ENCODE peak calls at places on chromosomes 16 and 17, in eight cellular contexts. One of them, this sample, is unnamed.

GRCh38 chr16:22012241-22012640 is 4.3 kb downstream of the MOSMO start:
- DNase-seq in aorta: no peak
- DNase-seq in naive thymus-derived CD4-positive, alpha-beta T cell: no peak
- DNase-seq in lung: no peak
- DNase-seq in Caco-2: no peak
- DNase-seq in H1: no peak
- DNase-seq in mucosa of descending colon: no peak
- DNase-seq in neuronal stem cell: no peak
- DNase-seq in this sample: no peak

GRCh38 chr16:83713597-83713996 is 94.2 kb upstream of the HSBP1 start:
- DNase-seq in aorta: no peak
- DNase-seq in naive thymus-derived CD4-positive, alpha-beta T cell: no peak
- DNase-seq in lung: peak; percentile 71
- DNase-seq in Caco-2: no peak
- DNase-seq in H1: no peak
- DNase-seq in mucosa of descending colon: no peak
- DNase-seq in neuronal stem cell: no peak
- DNase-seq in this sample: no peak

GRCh38 chr16:28064706-28065249 is 1.3 kb upstream of the GSG1L start:
- DNase-seq in aorta: peak; percentile 13
- DNase-seq in naive thymus-derived CD4-positive, alpha-beta T cell: no peak
- DNase-seq in lung: no peak
- DNase-seq in Caco-2: no peak
- DNase-seq in H1: no peak
- DNase-seq in mucosa of descending colon: no peak
- DNase-seq in neuronal stem cell: no peak
- DNase-seq in this sample: no peak

GRCh38 chr16:81544261-81544660 is 99.7 kb downstream of the CMIP start:
- DNase-seq in aorta: peak; percentile 42
- DNase-seq in naive thymus-derived CD4-positive, alpha-beta T cell: no peak
- DNase-seq in lung: no peak
- DNase-seq in Caco-2: no peak
- DNase-seq in H1: no peak
- DNase-seq in mucosa of descending colon: no peak
- DNase-seq in neuronal stem cell: no peak
- DNase-seq in this sample: no peak

GRCh38 chr17:39016193-39017153 is 49.3 kb upstream of the FBXO47 start:
- DNase-seq in aorta: no peak
- DNase-seq in naive thymus-derived CD4-positive, alpha-beta T cell: peak; percentile 78
- DNase-seq in lung: no peak
- DNase-seq in Caco-2: no peak
- DNase-seq in H1: no peak
- DNase-seq in mucosa of descending colon: no peak
- DNase-seq in neuronal stem cell: no peak
- DNase-seq in this sample: no peak

GRCh38 chr17:70702683-70703255 is 533.4 kb downstream of the KCNJ2 start:
- DNase-seq in aorta: no peak
- DNase-seq in naive thymus-derived CD4-positive, alpha-beta T cell: no peak
- DNase-seq in lung: no peak
- DNase-seq in Caco-2: no peak
- DNase-seq in H1: no peak
- DNase-seq in mucosa of descending colon: no peak
- DNase-seq in neuronal stem cell: no peak
- DNase-seq in this sample: no peak

GRCh38 chr17:68437979-68438877 is 19.1 kb downstream of the WIPI1 start:
- DNase-seq in aorta: no peak
- DNase-seq in naive thymus-derived CD4-positive, alpha-beta T cell: peak; percentile 50
- DNase-seq in lung: no peak
- DNase-seq in Caco-2: no peak
- DNase-seq in H1: no peak
- DNase-seq in mucosa of descending colon: peak; percentile 69
- DNase-seq in neuronal stem cell: no peak
- DNase-seq in this sample: no peak

GRCh38 chr17:65261682-65262636 is 124.8 kb downstream of the RGS9 start:
- DNase-seq in aorta: no peak
- DNase-seq in naive thymus-derived CD4-positive, alpha-beta T cell: no peak
- DNase-seq in lung: no peak
- DNase-seq in Caco-2: no peak
- DNase-seq in H1: no peak
- DNase-seq in mucosa of descending colon: no peak
- DNase-seq in neuronal stem cell: no peak
- DNase-seq in this sample: no peak

GRCh38 chr16:66524601-66525164 is 25.2 kb downstream of the TK2 start:
- DNase-seq in aorta: peak; percentile 72
- DNase-seq in naive thymus-derived CD4-positive, alpha-beta T cell: no peak
- DNase-seq in lung: peak; percentile 55
- DNase-seq in Caco-2: no peak
- DNase-seq in H1: no peak
- DNase-seq in mucosa of descending colon: peak; percentile 45
- DNase-seq in neuronal stem cell: no peak
- DNase-seq in this sample: no peak

GRCh38 chr16:80862153-80862552 is 57.8 kb upstream of the CDYL2 start:
- DNase-seq in aorta: no peak
- DNase-seq in naive thymus-derived CD4-positive, alpha-beta T cell: no peak
- DNase-seq in lung: no peak
- DNase-seq in Caco-2: no peak
- DNase-seq in H1: no peak
- DNase-seq in mucosa of descending colon: no peak
- DNase-seq in neuronal stem cell: no peak
- DNase-seq in this sample: no peak

GRCh38 chr16:50244140-50244503 is 22.2 kb upstream of the ADCY7 start:
- DNase-seq in aorta: no peak
- DNase-seq in naive thymus-derived CD4-positive, alpha-beta T cell: no peak
- DNase-seq in lung: no peak
- DNase-seq in Caco-2: no peak
- DNase-seq in H1: no peak
- DNase-seq in mucosa of descending colon: no peak
- DNase-seq in neuronal stem cell: no peak
- DNase-seq in this sample: no peak

GRCh38 chr17:19676901-19677300 is 28.4 kb downstream of the ALDH3A2 start:
- DNase-seq in aorta: no peak
- DNase-seq in naive thymus-derived CD4-positive, alpha-beta T cell: no peak
- DNase-seq in lung: peak; percentile 57
- DNase-seq in Caco-2: peak; percentile 65
- DNase-seq in H1: no peak
- DNase-seq in mucosa of descending colon: no peak
- DNase-seq in neuronal stem cell: no peak
- DNase-seq in this sample: no peak

GRCh38 chr17:19683117-19683516 is 33.3 kb downstream of the SLC47A2 start:
- DNase-seq in aorta: no peak
- DNase-seq in naive thymus-derived CD4-positive, alpha-beta T cell: no peak
- DNase-seq in lung: no peak
- DNase-seq in Caco-2: no peak
- DNase-seq in H1: no peak
- DNase-seq in mucosa of descending colon: no peak
- DNase-seq in neuronal stem cell: no peak
- DNase-seq in this sample: no peak

GRCh38 chr17:19672009-19672837 is 23.7 kb downstream of the ALDH3A2 start:
- DNase-seq in aorta: no peak
- DNase-seq in naive thymus-derived CD4-positive, alpha-beta T cell: no peak
- DNase-seq in lung: peak; percentile 56
- DNase-seq in Caco-2: peak; percentile 80
- DNase-seq in H1: no peak
- DNase-seq in mucosa of descending colon: peak; percentile 68
- DNase-seq in neuronal stem cell: no peak
- DNase-seq in this sample: no peak

GRCh38 chr17:19678581-19679418 is 30.2 kb downstream of the ALDH3A2 start:
- DNase-seq in aorta: no peak
- DNase-seq in naive thymus-derived CD4-positive, alpha-beta T cell: no peak
- DNase-seq in lung: no peak
- DNase-seq in Caco-2: no peak
- DNase-seq in H1: no peak
- DNase-seq in mucosa of descending colon: no peak
- DNase-seq in neuronal stem cell: no peak
- DNase-seq in this sample: no peak

DNA sequence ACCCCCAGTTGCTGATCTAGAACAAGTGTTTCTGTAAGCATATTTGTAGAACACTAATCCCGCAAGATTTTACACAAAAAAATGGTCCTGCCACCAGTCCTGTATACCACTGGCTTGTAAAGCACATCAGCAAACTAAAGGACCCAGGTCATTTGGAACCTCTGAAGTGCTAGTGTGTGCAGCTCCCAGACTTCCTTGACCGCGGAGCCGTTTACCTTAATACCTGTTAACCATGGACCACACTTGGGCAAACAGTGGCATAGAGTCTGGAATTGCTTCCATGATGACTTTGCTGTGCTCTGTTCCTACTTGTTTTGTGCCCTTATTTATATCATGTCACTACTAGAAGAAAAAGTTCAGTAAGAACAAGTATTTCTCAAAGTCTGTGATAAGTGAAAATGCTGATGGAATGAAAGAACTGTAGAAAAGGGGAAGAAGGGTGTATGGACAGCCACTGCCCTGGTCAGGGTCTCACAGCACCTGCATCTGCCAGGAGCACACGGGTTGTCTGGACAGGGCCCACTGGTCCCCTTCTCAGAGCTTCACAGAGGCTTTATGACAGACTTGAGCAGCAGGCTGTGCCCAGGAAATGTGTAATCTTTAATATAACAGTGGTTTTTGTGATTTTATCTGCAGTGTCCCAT is 29.3 kb downstream of the ALDH3A2 start:
- DNase-seq in aorta: no peak
- DNase-seq in naive thymus-derived CD4-positive, alpha-beta T cell: no peak
- DNase-seq in lung: no peak
- DNase-seq in Caco-2: no peak
- DNase-seq in H1: no peak
- DNase-seq in mucosa of descending colon: no peak
- DNase-seq in neuronal stem cell: no peak
- DNase-seq in this sample: no peak
- H3K9me3 ChIP-seq in aorta: no peaks in the 10 kb centered on the region
- H3K9me3 ChIP-seq in naive thymus-derived CD4-positive, alpha-beta T cell: no peaks in the 10 kb centered on the region
- H3K9me3 ChIP-seq in lung: no peaks in the 10 kb centered on the region
- H3K9me3 ChIP-seq in Caco-2: no peaks in the 10 kb centered on the region
- H3K9me3 ChIP-seq in H1: peaks cover 42% of the 10 kb centered on the region
- H3K9me3 ChIP-seq in mucosa of descending colon: no peaks in the 10 kb centered on the region
- H3K9me3 ChIP-seq in neuronal stem cell: peaks cover 14% of the 10 kb centered on the region
- H3K9me3 ChIP-seq in this sample: no peaks in the 10 kb centered on the region

DNA sequence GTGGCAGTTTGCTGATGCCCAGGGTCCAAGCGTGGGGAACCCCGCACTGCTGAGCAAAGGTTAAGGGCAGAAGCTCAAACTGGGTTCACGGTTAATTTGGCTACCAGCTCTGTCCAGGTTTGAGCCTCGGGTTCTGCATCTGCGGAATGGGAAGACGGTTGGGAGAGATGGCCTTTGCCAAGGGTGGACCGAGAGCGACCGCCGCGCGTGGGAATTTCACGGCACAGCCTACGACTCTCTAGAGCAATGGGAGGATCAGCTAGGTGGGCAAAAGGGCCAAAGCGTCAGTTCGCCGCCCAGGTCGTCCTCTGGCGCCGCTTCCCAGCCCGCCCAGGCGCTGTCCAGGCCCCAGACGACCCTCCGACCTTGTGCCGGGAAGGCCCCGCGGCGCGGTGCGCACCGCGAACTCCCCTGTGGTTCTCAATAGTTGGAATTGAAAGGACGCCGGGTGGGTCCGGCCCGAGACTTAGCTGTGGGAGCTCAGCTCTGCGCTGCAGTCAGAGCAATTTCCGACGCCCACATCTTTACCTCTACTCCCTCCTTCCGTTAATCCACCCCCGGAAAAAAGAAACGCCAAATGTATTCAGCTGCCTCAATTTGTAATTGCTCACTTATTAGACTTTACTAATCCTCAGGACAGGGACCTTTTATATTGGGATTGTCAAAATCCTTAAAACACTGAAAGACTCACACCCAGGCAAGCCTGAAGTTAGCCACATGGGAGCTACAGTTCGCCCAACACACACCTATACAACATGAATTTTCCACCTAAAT is 2.5 kb upstream of the HS3ST3B1 start:
- DNase-seq in aorta: no peak
- DNase-seq in naive thymus-derived CD4-positive, alpha-beta T cell: no peak
- DNase-seq in lung: peak; percentile 22
- DNase-seq in Caco-2: no peak
- DNase-seq in H1: no peak
- DNase-seq in mucosa of descending colon: no peak
- DNase-seq in neuronal stem cell: no peak
- DNase-seq in this sample: no peak
- H3K9me3 ChIP-seq in aorta: no peaks in the 10 kb centered on the region
- H3K9me3 ChIP-seq in naive thymus-derived CD4-positive, alpha-beta T cell: no peaks in the 10 kb centered on the region
- H3K9me3 ChIP-seq in lung: peaks cover 11% of the 10 kb centered on the region
- H3K9me3 ChIP-seq in Caco-2: no peaks in the 10 kb centered on the region
- H3K9me3 ChIP-seq in H1: no peaks in the 10 kb centered on the region
- H3K9me3 ChIP-seq in mucosa of descending colon: no peaks in the 10 kb centered on the region
- H3K9me3 ChIP-seq in neuronal stem cell: peaks cover 25% of the 10 kb centered on the region
- H3K9me3 ChIP-seq in this sample: no peaks in the 10 kb centered on the region

DNA sequence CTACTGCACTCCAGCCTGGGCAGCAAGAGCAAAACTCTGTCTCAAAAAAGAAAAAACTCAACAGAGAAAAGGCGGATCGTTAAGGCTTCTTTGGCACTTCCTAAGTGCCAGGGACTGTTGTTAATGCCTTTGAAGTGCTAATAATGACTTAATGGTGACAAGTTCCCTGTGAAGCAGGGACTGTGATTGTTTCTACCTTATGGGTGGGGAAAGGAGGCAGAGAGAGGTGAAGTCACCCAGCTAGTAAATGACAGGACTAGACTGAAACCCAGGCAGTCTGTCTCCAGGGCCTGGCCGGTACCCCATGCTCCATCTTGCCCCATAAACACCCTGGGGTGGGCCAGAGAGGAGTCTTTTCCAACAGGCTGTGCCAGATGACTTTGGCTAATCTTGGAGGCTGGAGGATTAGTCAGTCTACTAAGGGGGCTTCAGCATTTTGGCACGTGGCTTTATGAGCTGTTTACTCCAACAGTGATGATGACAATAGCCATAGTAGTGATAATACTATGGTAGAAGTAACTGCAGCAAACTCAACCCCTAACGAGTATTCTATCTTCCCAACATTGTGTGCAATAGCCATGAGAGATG is 26.9 kb downstream of the ABCC1 start:
- DNase-seq in aorta: no peak
- DNase-seq in naive thymus-derived CD4-positive, alpha-beta T cell: no peak
- DNase-seq in lung: no peak
- DNase-seq in Caco-2: no peak
- DNase-seq in H1: no peak
- DNase-seq in mucosa of descending colon: no peak
- DNase-seq in neuronal stem cell: no peak
- DNase-seq in this sample: no peak
- H3K9me3 ChIP-seq in aorta: no peaks in the 10 kb centered on the region
- H3K9me3 ChIP-seq in naive thymus-derived CD4-positive, alpha-beta T cell: peaks cover 28% of the 10 kb centered on the region
- H3K9me3 ChIP-seq in lung: peaks cover 1% of the 10 kb centered on the region
- H3K9me3 ChIP-seq in Caco-2: peaks cover 18% of the 10 kb centered on the region
- H3K9me3 ChIP-seq in H1: peaks cover 29% of the 10 kb centered on the region
- H3K9me3 ChIP-seq in mucosa of descending colon: peaks cover 16% of the 10 kb centered on the region
- H3K9me3 ChIP-seq in neuronal stem cell: peaks cover 21% of the 10 kb centered on the region
- H3K9me3 ChIP-seq in this sample: no peaks in the 10 kb centered on the region

GRCh38 chr17:61986898-61987297 is 59.1 kb upstream of the INTS2 start:
- DNase-seq in aorta: no peak
- DNase-seq in naive thymus-derived CD4-positive, alpha-beta T cell: no peak
- DNase-seq in lung: no peak
- DNase-seq in Caco-2: no peak
- DNase-seq in H1: no peak
- DNase-seq in mucosa of descending colon: no peak
- DNase-seq in neuronal stem cell: no peak
- DNase-seq in this sample: no peak
- H3K9me3 ChIP-seq in aorta: no peaks in the 10 kb centered on the region
- H3K9me3 ChIP-seq in naive thymus-derived CD4-positive, alpha-beta T cell: no peaks in the 10 kb centered on the region
- H3K9me3 ChIP-seq in lung: no peaks in the 10 kb centered on the region
- H3K9me3 ChIP-seq in Caco-2: no peaks in the 10 kb centered on the region
- H3K9me3 ChIP-seq in H1: no peaks in the 10 kb centered on the region
- H3K9me3 ChIP-seq in mucosa of descending colon: no peaks in the 10 kb centered on the region
- H3K9me3 ChIP-seq in neuronal stem cell: no peaks in the 10 kb centered on the region
- H3K9me3 ChIP-seq in this sample: no peaks in the 10 kb centered on the region